ENCODE peak calls at places on chromosomes 2 and 18, in ten cellular contexts. D, W, P, Q, F, S, H, J, K and V are unnamed samples.

GRCh38 chr2:45951025-45951737 is 299.7 kb downstream of the PRKCE start:
- DNase-seq in D (no peak), W (no peak), P (no peak), Q (no peak), F (no peak), S (no peak), H (no peak), J (no peak), K (no peak), V (no peak)

GRCh38 chr18:57802869-57803118 is 321 bp downstream of the ATP8B1 start:
- DNase-seq in D (no peak), W (no peak), P (no peak), Q (no peak), F (no peak), S (no peak), H (no peak), J (no peak), K (no peak), V (no peak)

GRCh38 chr2:28360742-28361293 is 31.8 kb upstream of the FOSL2 start:
- DNase-seq in D (no peak), W (no peak), P (no peak), Q (no peak), F (no peak), S (no peak), H (peak; percentile 40), J (no peak), K (peak; percentile 88), V (no peak)

GRCh38 chr2:36461039-36461681 is 105.6 kb downstream of the CRIM1 start:
- DNase-seq in D (no peak), W (no peak), P (no peak), Q (no peak), F (no peak), S (no peak), H (peak; percentile 79), J (no peak), K (peak; percentile 95), V (no peak)

GRCh38 chr18:49041677-49042570 is 91.2 kb upstream of the SMAD7 start:
- DNase-seq in D (no peak), W (no peak), P (peak; percentile 64), Q (peak; percentile 13), F (peak; percentile 28), S (peak; percentile 24), H (no peak), J (peak; percentile 70), K (peak; percentile 67), V (no peak)

GRCh38 chr2:222318712-222319575 is 20.1 kb upstream of the PAX3 start:
- DNase-seq in D (peak; percentile 71), W (no peak), P (peak; percentile 32), Q (no peak), F (peak; percentile 64), S (no peak), H (no peak), J (peak; percentile 78), K (peak; percentile 31), V (no peak)

GRCh38 chr2:164126960-164127359 is 391.2 kb upstream of the FIGN start:
- DNase-seq in D (no peak), W (no peak), P (no peak), Q (no peak), F (no peak), S (no peak), H (no peak), J (no peak), K (peak; percentile 14), V (no peak)

GRCh38 chr2:58981237-58981636 is 740.1 kb upstream of the FANCL start:
- DNase-seq in D (no peak), W (no peak), P (no peak), Q (no peak), F (no peak), S (no peak), H (no peak), J (no peak), K (no peak), V (no peak)

GRCh38 chr2:190420822-190421221 is 12.7 kb downstream of the MFSD6 start:
- DNase-seq in D (no peak), W (no peak), P (no peak), Q (no peak), F (no peak), S (no peak), H (no peak), J (no peak), K (no peak), V (no peak)

GRCh38 chr18:9321017-9321452 is 13.5 kb upstream of the TWSG1 start:
- DNase-seq in D (no peak), W (no peak), P (no peak), Q (no peak), F (no peak), S (no peak), H (no peak), J (no peak), K (peak; percentile 79), V (no peak)

GRCh38 chr2:74025971-74026612 is 41.4 kb downstream of the TET3 start:
- DNase-seq in D (no peak), W (no peak), P (no peak), Q (no peak), F (no peak), S (no peak), H (no peak), J (no peak), K (peak; percentile 28), V (no peak)

GRCh38 chr18:21163647-21164625 is 52.3 kb upstream of the ROCK1 start:
- DNase-seq in D (no peak), W (no peak), P (no peak), Q (no peak), F (no peak), S (no peak), H (peak; percentile 92), J (no peak), K (peak; percentile 91), V (no peak)